ENCODE peak calls at places on chromosomes 7 and 10, in four cellular contexts. E is K562, F is HepG2, U is GM12878. G is an unnamed sample.
A peak's percentile ranks its signal among the peaks of the same experiment; 100 is the strongest.

GRCh38 chr10:84074521-84074920 is 64.8 kb upstream of the GHITM start:
- DNase-seq in E (no peak), F (no peak), U (no peak), G (no peak)

GRCh38 chr7:141198191-141198958 is 124.5 kb downstream of the TMEM178B start:
- DNase-seq in U (no peak), F (no peak), E (no peak), G (no peak)

GRCh38 chr7:39811161-39811614 is 138.9 kb upstream of the CDK13 start:
- DNase-seq in U (no peak), F (no peak), E (peak; percentile 50), G (peak; percentile 39)

GRCh38 chr7:112994666-112995065 is 92.0 kb downstream of the GPR85 start:
- DNase-seq in E (no peak), F (no peak), U (no peak), G (no peak)

GRCh38 chr7:28686418-28686800 is 271.7 kb downstream of the TRIL start:
- DNase-seq in F (no peak), E (no peak), U (no peak), G (peak; percentile 50)

GRCh38 chr10:70699659-70700174 is 27.4 kb downstream of the ADAMTS14 start:
- DNase-seq in U (no peak), E (peak; percentile 92), F (peak; percentile 9), G (no peak)

GRCh38 chr7:132113536-132114409 is 462.5 kb downstream of the PLXNA4 start:
- DNase-seq in E (peak; percentile 42), F (no peak), U (no peak), G (peak; percentile 36)

GRCh38 chr7:134448359-134449229 is 10.3 kb downstream of the AKR1B1 start:
- DNase-seq in E (peak; percentile 87), U (no peak), F (no peak), G (no peak)

GRCh38 chr10:692682-693351 is 3.3 kb upstream of the DIP2C start:
- DNase-seq in U (no peak), E (no peak), F (no peak), G (no peak)

GRCh38 chr10:72449842-72450495 is 95.2 kb upstream of the DNAJB12 start:
- DNase-seq in U (no peak), F (peak; percentile 10), E (no peak), G (no peak)

GRCh38 chr10:47357911-47358310 is 9.7 kb downstream of the RBP3 start:
- DNase-seq in U (no peak), E (no peak), F (no peak), G (no peak)

GRCh38 chr7:149493366-149493765 is 4.2 kb downstream of the ZNF746 start:
- DNase-seq in U (no peak), F (no peak), E (no peak), G (no peak)

GRCh38 chr7:18425227-18425626 is 70.3 kb upstream of the HDAC9 start:
- DNase-seq in E (no peak), F (no peak), U (no peak), G (no peak)

GRCh38 chr10:22017283-22018020 is 13.9 kb upstream of the DNAJC1 start:
- DNase-seq in E (peak; percentile 56), U (no peak), F (no peak), G (no peak)

GRCh38 chr10:73887038-73888015 is 13.0 kb upstream of the CAMK2G start:
- DNase-seq in F (no peak), U (no peak), E (no peak), G (no peak)

GRCh38 chr7:45697576-45698136 is 123.5 kb downstream of the ADCY1 start:
- DNase-seq in F (no peak), E (no peak), U (no peak), G (no peak)

GRCh38 chr7:20474244-20474643 is 141.2 kb upstream of the ABCB5 start:
- DNase-seq in U (no peak), E (no peak), F (no peak), G (no peak)

GRCh38 chr7:107751113-107751512 is 7.2 kb downstream of the CBLL1 start:
- DNase-seq in F (no peak), E (no peak), U (no peak), G (no peak)

GRCh38 chr7:69819306-69819705 is 221.0 kb downstream of the AUTS2 start:
- DNase-seq in U (no peak), F (no peak), E (no peak), G (no peak)

GRCh38 chr10:97940534-97940933 is 89.9 kb downstream of the CRTAC1 start:
- DNase-seq in U (no peak), F (no peak), E (no peak), G (no peak)

GRCh38 chr10:44046605-44047004 is 338.3 kb downstream of the CXCL12 start:
- DNase-seq in F (no peak), E (no peak), U (no peak), G (no peak)

GRCh38 chr10:32054087-32054486 is 2.1 kb downstream of the KIF5B start:
- DNase-seq in E (no peak), F (peak; percentile 46), U (no peak), G (peak; percentile 8)

GRCh38 chr10:120221873-120222485 is 235.0 kb upstream of the PLPP4 start:
- DNase-seq in U (no peak), E (peak; percentile 25), F (peak; percentile 64), G (peak; percentile 81)

GRCh38 chr10:109866168-109866994 is 56.9 kb downstream of the XPNPEP1 start:
- DNase-seq in F (no peak), U (no peak), E (peak; percentile 21), G (peak; percentile 46)

GRCh38 chr7:46565257-46565656 is 644.2 kb upstream of the IGFBP3 start:
- DNase-seq in E (no peak), U (no peak), F (no peak), G (no peak)

DNA sequence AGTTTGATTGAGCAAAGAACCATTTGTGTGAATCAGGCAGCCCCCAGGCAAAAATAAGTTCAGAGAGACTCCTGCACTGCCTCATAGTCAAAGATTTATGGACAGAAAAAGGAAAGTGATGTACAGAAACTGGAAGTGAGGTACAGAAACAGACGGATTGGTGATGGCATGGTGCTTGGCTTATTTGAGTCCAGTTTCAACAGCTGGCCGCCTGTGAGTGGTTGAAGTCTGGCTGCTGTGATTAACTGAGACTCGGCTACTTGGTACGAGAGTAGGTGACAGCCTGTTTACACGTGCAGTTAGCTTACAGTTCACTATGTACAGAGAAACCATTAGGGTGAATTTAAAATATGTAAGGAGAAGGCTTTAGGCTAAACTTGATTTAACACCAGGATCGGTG is 4.9 kb upstream of the MSMB start:
- DNase-seq in U (no peak), E (no peak), F (no peak), G (no peak)
- TF ChIP-seq SP1 in U (no peak), E (no peak), F (no peak), G (no peak)

GRCh38 chr10:33209777-33210176 is 124.7 kb downstream of the NRP1 start:
- DNase-seq in U (no peak), F (no peak), E (no peak), G (no peak)

GRCh38 chr10:33214174-33214573 is 120.3 kb downstream of the NRP1 start:
- DNase-seq in F (no peak), E (no peak), U (no peak), G (no peak)

GRCh38 chr10:33208166-33208565 is 126.3 kb downstream of the NRP1 start:
- DNase-seq in F (no peak), E (no peak), U (no peak), G (no peak)

GRCh38 chr10:33212061-33212748 is 122.3 kb downstream of the NRP1 start:
- DNase-seq in F (no peak), U (no peak), E (no peak), G (no peak)

DNA sequence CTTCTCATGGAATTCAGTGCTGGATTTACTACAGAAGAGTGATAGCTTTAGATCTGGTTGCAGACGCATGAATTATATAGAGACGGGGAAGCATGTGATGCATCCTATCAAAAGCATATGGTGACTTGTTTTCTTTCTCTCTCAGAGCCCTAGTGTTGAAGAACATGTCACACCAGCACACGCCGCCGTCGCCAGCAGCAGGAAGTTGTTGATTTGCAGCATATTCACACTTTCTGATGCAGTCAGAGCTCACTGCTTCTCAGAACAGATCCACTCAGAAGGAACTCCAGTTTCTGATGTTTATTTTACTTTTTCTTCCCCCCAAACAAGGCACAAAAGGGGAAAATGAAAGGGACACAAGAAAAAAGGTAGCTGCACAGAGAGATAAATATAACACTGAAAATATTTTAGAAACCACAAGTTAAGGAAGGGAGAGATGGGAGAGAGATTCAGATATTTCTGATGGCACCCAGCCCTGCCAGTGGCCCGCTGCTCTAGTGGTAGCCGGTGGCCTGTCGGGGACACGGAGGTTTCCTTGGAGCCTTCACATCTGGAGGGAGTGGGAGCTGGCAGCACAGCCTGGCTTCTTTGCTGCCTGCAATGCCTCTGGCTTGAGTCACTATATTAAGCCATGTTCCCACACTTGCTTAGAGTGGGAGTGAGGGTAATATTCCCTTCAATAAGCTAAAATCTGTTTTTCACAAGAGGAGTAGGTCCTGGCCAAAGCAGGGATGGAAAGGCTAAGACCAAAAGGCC is 123.2 kb downstream of the NRP1 start:
- DNase-seq in E (no peak), F (no peak), U (no peak), G (no peak)
- TF ChIP-seq FOXK2 in E (no peak), F (no peak), U (no peak), G (no peak)

GRCh38 chr10:49083256-49083655 is 32.1 kb downstream of the VSTM4 start:
- DNase-seq in F (no peak), U (no peak), E (no peak), G (no peak)
- TF ChIP-seq SP1 in F (no peak), U (no peak), E (no peak), G (no peak)

GRCh38 chr7:7745258-7745657 is 26.9 kb upstream of the RPA3 start:
- DNase-seq in E (no peak), U (no peak), F (no peak), G (no peak)

GRCh38 chr7:7750571-7751242 is 32.3 kb upstream of the RPA3 start:
- DNase-seq in U (no peak), F (no peak), E (no peak), G (no peak)

GRCh38 chr7:7742223-7742622 is 23.8 kb upstream of the RPA3 start:
- DNase-seq in E (no peak), U (no peak), F (no peak), G (no peak)

GRCh38 chr7:7745966-7746365 is 27.6 kb upstream of the RPA3 start:
- DNase-seq in E (no peak), U (no peak), F (no peak), G (no peak)

GRCh38 chr7:7746419-7746818 is 28.0 kb upstream of the RPA3 start:
- DNase-seq in F (no peak), U (no peak), E (no peak), G (no peak)
- TF ChIP-seq FOXK2 in F (no peak), U (no peak), E (no peak), G (no peak)

GRCh38 chr10:101817542-101818118 is 614 bp downstream of the OGA start:
- DNase-seq in U (no peak), E (peak; percentile 77), F (no peak), G (peak; percentile 48)

GRCh38 chr10:101812606-101813005 is 5.6 kb downstream of the OGA start:
- DNase-seq in U (no peak), E (no peak), F (no peak), G (no peak)

GRCh38 chr10:101816913-101817541 is 1.2 kb downstream of the OGA start:
- DNase-seq in F (no peak), U (no peak), E (no peak), G (no peak)

GRCh38 chr10:101816375-101816773 is 1.9 kb downstream of the OGA start:
- DNase-seq in F (no peak), U (no peak), E (no peak), G (no peak)

GRCh38 chr10:101814466-101815041 is 3.7 kb downstream of the OGA start:
- DNase-seq in E (no peak), U (no peak), F (no peak), G (no peak)
- TF ChIP-seq SP1 in E (no peak), U (no peak), F (no peak), G (no peak)

G was measured in HEK293T.